ENCODE peak calls at places on chromosome 20, in six cellular contexts. W is body of pancreas, G is HCT116, K is HepG2, Z is gastrocnemius medialis, B is transverse colon. S is an unnamed sample.

GRCh38 chr20:50412069-50412468 is 98.1 kb upstream of the PTPN1 start:
- DNase-seq in W (peak; percentile 50), G (no peak), K (no peak), Z (no peak), B (peak; percentile 54), S (no peak)

GRCh38 chr20:45919536-45919933 is 7.6 kb upstream of the PLTP start:
- DNase-seq in W (peak; percentile 59), G (no peak), K (no peak), Z (peak; percentile 62), B (peak; percentile 54), S (no peak)

GRCh38 chr20:10699506-10699905 is 25.7 kb upstream of the JAG1 start:
- DNase-seq in W (no peak), G (no peak), K (no peak), Z (no peak), B (no peak), S (no peak)

GRCh38 chr20:54165803-54166202 is 8.0 kb downstream of the CYP24A1 start:
- DNase-seq in W (no peak), G (no peak), K (no peak), Z (no peak), B (no peak), S (no peak)

GRCh38 chr20:49186535-49187329 is 1.4 kb downstream of the STAU1 start:
- DNase-seq in W (peak; percentile 75), G (no peak), K (peak; percentile 62), Z (peak; percentile 20), B (peak; percentile 77), S (no peak)

GRCh38 chr20:56628015-56628872 is 862 bp upstream of the TFAP2C start:
- DNase-seq in W (peak; percentile 3), G (no peak), K (no peak), Z (no peak), B (no peak), S (no peak)

GRCh38 chr20:36155629-36155971 is 1.1 kb downstream of the EPB41L1 start:
- DNase-seq in W (no peak), G (no peak), K (no peak), Z (no peak), B (no peak), S (no peak)

GRCh38 chr20:26216025-26216424 is 519.4 kb upstream of the ZNF337 start:
- DNase-seq in W (no peak), G (no peak), K (no peak), Z (no peak), B (no peak), S (no peak)

GRCh38 chr20:6819599-6819998 is 52.1 kb downstream of the BMP2 start:
- DNase-seq in W (peak; percentile 51), G (no peak), K (peak; percentile 15), Z (no peak), B (peak; percentile 19), S (no peak)

GRCh38 chr20:346033-346639 is 775 bp upstream of the NRSN2 start:
- DNase-seq in W (no peak), G (no peak), K (no peak), Z (no peak), B (no peak), S (no peak)

GRCh38 chr20:25237610-25238318 is 10.1 kb upstream of the PYGB start:
- DNase-seq in W (peak; percentile 72), G (peak; percentile 94), K (peak; percentile 90), Z (peak; percentile 62), B (peak; percentile 51), S (peak; percentile 12)

GRCh38 chr20:59007758-59008511 is 881 bp upstream of the CTSZ start:
- DNase-seq in W (peak; percentile 60), G (no peak), K (no peak), Z (no peak), B (peak; percentile 72), S (peak; percentile 42)

GRCh38 chr20:33915726-33916331 is 77.9 kb upstream of the RALY start:
- DNase-seq in W (peak; percentile 35), G (peak; percentile 15), K (peak; percentile 47), Z (peak; percentile 4), B (peak; percentile 64), S (no peak)

GRCh38 chr20:36121981-36122930 is 32.3 kb upstream of the EPB41L1 start:
- DNase-seq in W (peak; percentile 92), G (peak; percentile 74), K (no peak), Z (no peak), B (peak; percentile 92), S (no peak)

GRCh38 chr20:50563133-50563944 is 53.2 kb downstream of the PTPN1 start:
- DNase-seq in W (no peak), G (no peak), K (peak; percentile 80), Z (no peak), B (no peak), S (no peak)

GRCh38 chr20:54668271-54669053 is 193.1 kb downstream of the DOK5 start:
- DNase-seq in W (peak; percentile 31), G (no peak), K (peak; percentile 41), Z (no peak), B (peak; percentile 10), S (no peak)

GRCh38 chr20:55676097-55676496 is 329.2 kb downstream of the CBLN4 start:
- DNase-seq in W (no peak), G (no peak), K (no peak), Z (no peak), B (no peak), S (no peak)

GRCh38 chr20:258963-259362 is 1.4 kb downstream of the DEFB132 start:
- DNase-seq in W (no peak), G (peak; percentile 33), K (peak; percentile 67), Z (no peak), B (no peak), S (no peak)

GRCh38 chr20:33178726-33179125 is 10.8 kb downstream of the BPIFA2 start:
- DNase-seq in W (no peak), G (no peak), K (peak; percentile 57), Z (no peak), B (no peak), S (no peak)

GRCh38 chr20:10807013-10807412 is 133.2 kb upstream of the JAG1 start:
- DNase-seq in W (no peak), G (no peak), K (no peak), Z (no peak), B (no peak), S (no peak)

GRCh38 chr20:61436268-61436667 is 184.2 kb downstream of the CDH4 start:
- DNase-seq in W (no peak), G (no peak), K (no peak), Z (no peak), B (no peak), S (no peak)
- H3K4me1 ChIP-seq in W (no peaks in the 10 kb centered on the region), G (no peaks in the 10 kb centered on the region), K (no peaks in the 10 kb centered on the region), Z (no peaks in the 10 kb centered on the region), B (no peaks in the 10 kb centered on the region), S (peaks cover 4% of the 10 kb centered on the region)

GRCh38 chr20:48019496-48019895 is 234.2 kb upstream of the SULF2 start:
- DNase-seq in W (no peak), G (no peak), K (no peak), Z (no peak), B (no peak), S (no peak)

GRCh38 chr20:48025661-48026060 is 240.4 kb upstream of the SULF2 start:
- DNase-seq in W (no peak), G (no peak), K (no peak), Z (no peak), B (no peak), S (no peak)

GRCh38 chr20:48019940-48020339 is 234.7 kb upstream of the SULF2 start:
- DNase-seq in W (no peak), G (no peak), K (no peak), Z (no peak), B (no peak), S (no peak)

GRCh38 chr20:48026981-48027592 is 241.8 kb upstream of the SULF2 start:
- DNase-seq in W (no peak), G (no peak), K (no peak), Z (no peak), B (no peak), S (no peak)

GRCh38 chr20:48025061-48025515 is 239.8 kb upstream of the SULF2 start:
- DNase-seq in W (peak; percentile 20), G (no peak), K (no peak), Z (no peak), B (no peak), S (no peak)
- TF ChIP-seq POLR2A in W (no peak), G (no peak), K (no peak), Z (no peak), B (no peak), S (no peak)

GRCh38 chr20:38228436-38228835 is 32.1 kb downstream of the KIAA1755 start:
- DNase-seq in W (no peak), G (no peak), K (no peak), Z (no peak), B (no peak), S (no peak)
- H3K4me1 ChIP-seq in W (no peaks in the 10 kb centered on the region), G (no peaks in the 10 kb centered on the region), K (peaks cover 12% of the 10 kb centered on the region), Z (no peaks in the 10 kb centered on the region), B (no peaks in the 10 kb centered on the region), S (peaks cover 24% of the 10 kb centered on the region)

DNA sequence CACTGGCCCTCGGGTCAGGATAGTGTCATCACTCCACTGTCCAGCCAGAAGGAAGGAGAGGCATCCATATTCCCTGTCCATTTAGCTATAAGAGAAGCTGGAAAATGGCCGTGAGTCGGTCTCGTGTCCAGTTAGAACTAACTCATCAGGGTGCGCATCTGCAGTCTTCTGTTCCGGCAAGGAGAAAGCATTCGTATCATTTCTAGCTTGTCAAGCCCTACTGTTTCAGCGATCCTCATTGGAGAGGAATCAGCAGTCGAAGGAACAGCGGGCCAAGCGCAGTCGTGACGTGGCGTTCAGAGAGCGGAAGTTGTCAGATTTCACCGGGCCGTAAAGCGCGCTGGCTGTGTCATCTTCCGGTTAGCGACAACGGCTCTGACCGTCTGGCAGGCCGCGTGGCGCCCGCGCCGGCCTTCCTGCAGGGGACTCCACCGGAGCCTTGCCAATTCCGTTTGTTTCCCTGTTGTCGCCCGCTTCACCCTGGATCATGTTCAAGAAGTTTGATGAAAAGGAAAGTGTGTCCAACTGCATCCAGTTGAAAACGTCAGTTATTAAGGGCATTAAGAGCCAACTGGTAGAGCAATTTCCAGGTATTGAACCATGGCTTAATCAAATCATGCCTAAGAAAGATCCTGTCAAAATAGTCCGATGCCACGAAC is 32.9 kb downstream of the HM13 start:
- DNase-seq in W (peak; percentile 90), G (peak; percentile 83), K (peak; percentile 88), Z (peak; percentile 73), B (peak; percentile 88), S (peak; percentile 20)
- TF ChIP-seq POLR2A in W (peak; percentile 63), G (peak; percentile 45), K (peak; percentile 78), Z (peak; percentile 57), B (peak; percentile 67), S (no peak)